ENCODE peak calls at places on chromosomes 16 and 17, in seven cellular contexts. Z, A, U, L, F, G and S are unnamed samples.

GRCh38 chr17:41614098-41614497 is 1.5 kb upstream of the KRT16 start:
- DNase-seq in A (no peak), Z (no peak), L (no peak), G (no peak), F (no peak), U (no peak), S (no peak)

GRCh38 chr17:1644493-1645206 is 882 bp downstream of the SCARF1 start:
- DNase-seq in A (peak; percentile 73), L (peak; percentile 49), F (no peak), G (no peak), U (no peak), Z (no peak), S (no peak)

GRCh38 chr17:58184308-58184985 is 8.1 kb upstream of the EPX start:
- DNase-seq in A (peak; percentile 47), F (no peak), U (no peak), G (peak; percentile 27), L (no peak), Z (peak; percentile 18), S (peak; percentile 59)

GRCh38 chr16:11198817-11199216 is 57.2 kb downstream of the SOCS1 start:
- DNase-seq in A (no peak), U (no peak), F (no peak), L (no peak), Z (no peak), G (no peak), S (no peak)

GRCh38 chr17:63854709-63855108 is 12.2 kb upstream of the SMARCD2 start:
- DNase-seq in U (no peak), A (no peak), G (no peak), L (no peak), Z (no peak), F (no peak), S (no peak)

GRCh38 chr16:75248142-75248535 is 3.3 kb downstream of the BCAR1 start:
- DNase-seq in G (no peak), Z (no peak), L (peak; percentile 64), U (no peak), F (no peak), A (no peak), S (no peak)

GRCh38 chr16:17475104-17475503 is 4.3 kb upstream of the XYLT1 start:
- DNase-seq in G (no peak), L (no peak), F (no peak), A (no peak), Z (no peak), U (no peak), S (no peak)

GRCh38 chr17:19338031-19338990 is 24.2 kb downstream of the B9D1 start:
- DNase-seq in U (peak; percentile 33), Z (no peak), L (peak; percentile 67), G (peak; percentile 72), A (peak; percentile 13), F (peak; percentile 85), S (peak; percentile 47)

GRCh38 chr16:59169168-59169567 is 435.1 kb upstream of the GOT2 start:
- DNase-seq in Z (no peak), G (no peak), U (no peak), F (no peak), L (no peak), A (no peak), S (no peak)

GRCh38 chr17:20008242-20009051 is 712 bp upstream of the SPECC1 start:
- DNase-seq in L (peak; percentile 23), A (no peak), F (peak; percentile 30), G (peak; percentile 54), Z (no peak), U (peak; percentile 60), S (no peak)

GRCh38 chr16:73019456-73020362 is 28.2 kb downstream of the ZFHX3 start:
- DNase-seq in Z (peak; percentile 97), A (peak; percentile 89), F (peak; percentile 45), U (no peak), G (no peak), L (no peak), S (peak; percentile 85)

GRCh38 chr17:10033449-10033848 is 128.4 kb upstream of the RCVRN start:
- DNase-seq in U (no peak), G (peak; percentile 62), A (no peak), F (no peak), L (no peak), Z (no peak), S (no peak)

GRCh38 chr17:17484451-17484899 is 7.7 kb downstream of the MED9 start:
- DNase-seq in F (no peak), G (no peak), A (peak; percentile 39), Z (no peak), L (no peak), U (no peak), S (peak; percentile 21)

DNA sequence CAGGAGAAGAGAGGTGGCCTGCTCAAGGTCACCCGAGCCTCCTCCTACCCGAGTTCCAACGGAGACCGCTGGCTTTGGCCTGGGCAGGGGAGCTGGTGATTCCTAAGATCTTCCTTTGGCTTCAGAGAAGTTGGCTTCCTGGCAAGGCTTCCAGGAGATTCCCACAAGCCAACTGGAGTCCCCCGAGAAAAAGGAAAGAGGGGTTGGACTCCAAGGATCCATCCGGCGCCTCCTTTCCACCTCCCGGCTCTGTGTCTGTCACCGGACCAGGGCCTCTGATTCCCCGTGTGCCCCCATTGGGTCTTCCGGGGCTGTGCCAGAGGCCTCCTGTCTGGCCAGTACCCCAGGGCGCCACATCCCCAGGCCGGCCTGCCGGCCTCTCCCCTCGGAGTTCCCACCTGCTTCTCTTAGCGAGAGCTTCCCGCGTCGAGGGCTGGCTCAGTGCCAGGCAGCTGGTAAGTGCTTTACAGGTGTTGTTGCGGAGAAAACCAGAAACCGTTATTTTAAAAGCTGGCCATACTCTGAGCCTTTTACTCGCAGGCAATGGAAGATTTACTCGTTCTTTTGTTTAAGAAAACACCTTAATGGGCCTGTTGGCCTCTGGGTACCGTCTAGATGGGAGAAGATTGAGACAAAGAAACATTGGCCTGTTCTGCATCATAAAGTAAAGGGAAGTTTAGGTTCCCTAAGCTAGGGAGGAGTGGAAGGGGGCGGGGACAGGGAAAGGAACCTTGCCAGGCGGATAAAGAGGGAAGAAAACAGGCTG is 258.4 kb upstream of the SDK2 start:
- DNase-seq in G (peak; percentile 39), F (peak; percentile 25), A (no peak), U (no peak), Z (no peak), L (no peak), S (no peak)
- H3K4me3 ChIP-seq in G (peak overlapping the region; percentile 38), F (no peak overlapping the region), A (no peak overlapping the region), U (no peak overlapping the region), Z (no peak overlapping the region), L (no peak overlapping the region), S (no peak overlapping the region)

DNA sequence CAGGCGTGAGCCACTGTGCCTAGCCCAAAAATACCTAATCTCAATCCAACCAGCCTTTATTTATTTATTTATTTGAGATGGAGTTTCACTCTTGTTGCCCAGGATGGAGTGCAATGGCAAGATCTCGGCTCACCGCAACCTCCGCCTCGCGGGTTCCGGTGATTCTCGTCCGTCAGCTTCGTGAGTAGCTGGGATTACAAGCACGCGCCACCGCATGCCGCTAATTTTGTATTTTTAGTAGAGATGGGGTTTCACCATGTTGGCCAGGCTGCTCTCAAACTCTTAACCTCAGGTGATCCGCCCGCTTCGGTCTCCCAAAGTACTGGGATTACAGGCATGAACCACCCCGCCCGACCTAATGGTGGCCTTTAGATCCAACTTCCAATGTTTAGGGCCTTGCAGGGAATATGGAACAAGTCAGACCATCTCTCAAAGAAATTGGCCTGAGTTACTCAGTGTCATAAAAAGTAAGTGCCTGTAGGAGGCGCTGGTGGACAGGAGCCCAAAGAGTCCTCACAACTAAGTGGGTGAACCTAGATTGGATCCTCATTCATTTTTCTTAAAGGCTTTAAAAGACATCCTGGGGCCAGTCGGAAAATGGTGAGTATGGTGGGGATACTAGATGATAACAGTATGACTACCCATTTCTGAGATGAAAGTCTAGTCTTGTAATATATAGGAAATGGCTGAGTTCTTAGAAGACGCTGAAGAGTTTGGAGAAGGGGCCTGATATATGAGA is 4.6 kb downstream of the ZSCAN10 start:
- DNase-seq in A (peak; percentile 23), F (peak; percentile 45), Z (peak; percentile 29), L (no peak), G (peak; percentile 68), U (no peak), S (peak; percentile 69)
- TF ChIP-seq CTCF in A (peak; percentile 56), F (peak; percentile 28), Z (peak; percentile 73), L (peak; percentile 62), G (peak; percentile 85), U (no peak), S (peak; percentile 75)

DNA sequence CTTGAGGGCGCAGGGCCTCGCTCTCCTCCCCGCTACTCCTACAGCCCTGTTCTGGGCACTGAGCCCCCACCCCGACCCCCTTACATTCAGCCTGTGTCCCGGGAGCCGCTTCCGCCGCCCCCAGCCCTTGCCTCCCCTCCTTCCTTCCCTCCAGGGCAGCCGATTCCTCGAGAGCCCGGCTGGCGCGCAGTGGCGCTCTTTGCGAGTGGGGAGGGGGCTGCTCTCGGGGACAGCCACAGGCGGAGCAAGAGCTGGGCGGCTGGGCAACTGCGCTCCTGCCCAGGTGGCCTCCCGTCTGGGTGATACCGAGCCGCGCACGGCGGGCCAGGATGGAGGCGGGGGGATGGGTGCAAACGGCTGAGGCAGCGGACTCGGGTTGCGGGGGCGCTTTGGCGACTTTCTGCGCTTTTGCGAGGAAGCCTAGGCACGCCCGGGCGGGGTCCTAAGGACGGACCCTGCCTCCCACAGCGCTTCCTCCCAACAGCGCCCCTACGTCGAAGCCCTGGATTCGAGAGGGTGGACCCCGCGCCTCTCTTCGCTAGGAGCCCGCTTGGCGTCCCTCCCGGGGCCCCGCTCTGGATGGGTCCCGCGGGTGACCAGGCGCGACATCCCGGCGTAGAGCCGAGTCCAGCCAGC is 1.3 kb downstream of the MMP15 start:
- DNase-seq in L (no peak), U (peak; percentile 32), F (peak; percentile 35), G (peak; percentile 66), A (no peak), Z (no peak), S (no peak)
- H3K4me3 ChIP-seq in L (peak overlapping the region; percentile 89), U (peak overlapping the region; percentile 56), F (peak overlapping the region; percentile 43), G (peak overlapping the region; percentile 97), A (peak overlapping the region; percentile 61), Z (peak overlapping the region; percentile 52), S (peak overlapping the region; percentile 61)

GRCh38 chr17:45440161-45440859 is 7.6 kb upstream of the ARHGAP27 start:
- DNase-seq in G (no peak), U (no peak), L (no peak), Z (no peak), F (no peak), A (no peak), S (no peak)

GRCh38 chr17:45441536-45442310 is 9.1 kb upstream of the ARHGAP27 start:
- DNase-seq in Z (no peak), A (no peak), G (no peak), F (no peak), U (peak; percentile 7), L (no peak), S (no peak)

GRCh38 chr17:45437461-45438283 is 5.0 kb upstream of the ARHGAP27 start:
- DNase-seq in F (no peak), U (no peak), A (no peak), L (no peak), G (no peak), Z (no peak), S (no peak)

GRCh38 chr17:45436625-45437460 is 4.2 kb upstream of the ARHGAP27 start:
- DNase-seq in G (no peak), A (peak; percentile 13), Z (no peak), F (no peak), U (no peak), L (no peak), S (no peak)

DNA sequence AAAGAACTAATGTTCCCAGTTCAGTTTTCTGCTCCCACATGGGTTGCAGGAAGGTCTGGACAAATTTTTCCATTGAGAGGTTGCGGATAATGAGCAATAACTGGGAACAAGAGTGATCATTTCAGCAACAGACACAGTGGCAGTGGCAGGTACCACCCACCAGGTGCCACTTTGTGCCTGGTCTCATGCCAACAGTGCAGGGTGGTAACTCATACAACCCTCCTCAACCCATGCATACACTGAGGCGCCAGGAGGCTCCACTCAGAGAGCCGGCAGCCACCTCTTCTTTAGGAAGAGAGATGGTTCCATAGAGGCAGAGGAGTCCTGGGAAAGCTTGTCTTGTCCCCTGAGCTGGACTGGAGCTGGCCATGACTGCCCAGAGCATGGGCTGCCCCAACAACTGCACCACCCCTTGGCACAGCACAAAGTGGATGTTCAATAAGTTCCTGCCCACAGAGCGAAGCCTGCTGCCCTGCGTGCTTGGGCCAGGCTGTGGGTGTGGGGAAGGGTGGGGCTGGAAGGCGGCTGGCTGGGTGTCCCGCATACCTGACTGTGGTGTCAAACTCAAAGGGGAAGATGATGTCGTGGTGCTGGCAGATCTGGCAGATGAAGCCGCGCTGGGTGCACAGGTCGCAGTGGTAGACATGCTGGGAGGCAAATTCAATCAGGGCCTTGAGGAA is 6.4 kb upstream of the ARHGAP27 start:
- DNase-seq in U (no peak), G (no peak), Z (no peak), L (no peak), F (no peak), A (no peak), S (no peak)
- TF ChIP-seq CTCF in U (no peak), G (no peak), Z (no peak), L (no peak), F (no peak), A (no peak), S (no peak)